ENCODE peak calls at places on chromosomes 12 and 14, in four cellular contexts. One of them, this sample, is unnamed.

GRCh38 chr14:71733210-71733883 is 198.9 kb upstream of the RGS6 start:
- DNase-seq in left lung: no peak
- DNase-seq in cardiac muscle cell: no peak
- DNase-seq in fibroblast of lung: peak; percentile 82
- DNase-seq in this sample: peak; percentile 46

GRCh38 chr12:91931110-91931509 is 214.5 kb downstream of the BTG1 start:
- DNase-seq in cardiac muscle cell: no peak
- DNase-seq in fibroblast of lung: no peak
- DNase-seq in left lung: peak; percentile 42
- DNase-seq in this sample: no peak

GRCh38 chr12:84701966-84702365 is 210.6 kb downstream of the SLC6A15 start:
- DNase-seq in left lung: no peak
- DNase-seq in fibroblast of lung: peak; percentile 28
- DNase-seq in cardiac muscle cell: no peak
- DNase-seq in this sample: no peak

GRCh38 chr12:55899035-55899434 is 28.7 kb downstream of the PYM1 start:
- DNase-seq in left lung: no peak
- DNase-seq in fibroblast of lung: peak; percentile 65
- DNase-seq in cardiac muscle cell: no peak
- DNase-seq in this sample: no peak

GRCh38 chr14:60183724-60184596 is 18.8 kb upstream of the DHRS7 start:
- DNase-seq in fibroblast of lung: peak; percentile 56
- DNase-seq in left lung: no peak
- DNase-seq in cardiac muscle cell: peak; percentile 76
- DNase-seq in this sample: peak; percentile 49

GRCh38 chr14:101323111-101323510 is 238.2 kb upstream of the DIO3 start:
- DNase-seq in left lung: no peak
- DNase-seq in cardiac muscle cell: no peak
- DNase-seq in fibroblast of lung: no peak
- DNase-seq in this sample: no peak

GRCh38 chr12:109277899-109278762 is 31.0 kb downstream of the FOXN4 start:
- DNase-seq in left lung: no peak
- DNase-seq in fibroblast of lung: no peak
- DNase-seq in cardiac muscle cell: no peak
- DNase-seq in this sample: peak; percentile 10

GRCh38 chr14:69354383-69355154 is 43.5 kb downstream of the ERH start:
- DNase-seq in fibroblast of lung: no peak
- DNase-seq in left lung: no peak
- DNase-seq in cardiac muscle cell: no peak
- DNase-seq in this sample: no peak

GRCh38 chr12:108975024-108975593 is 45.8 kb downstream of the SVOP start:
- DNase-seq in cardiac muscle cell: no peak
- DNase-seq in left lung: no peak
- DNase-seq in fibroblast of lung: peak; percentile 14
- DNase-seq in this sample: no peak

GRCh38 chr14:102774391-102775153 is 2.7 kb upstream of the TRAF3 start:
- DNase-seq in fibroblast of lung: peak; percentile 76
- DNase-seq in cardiac muscle cell: peak; percentile 78
- DNase-seq in left lung: peak; percentile 51
- DNase-seq in this sample: no peak

GRCh38 chr12:119679490-119679889 is 11.6 kb downstream of the PRKAB1 start:
- DNase-seq in left lung: no peak
- DNase-seq in cardiac muscle cell: no peak
- DNase-seq in fibroblast of lung: no peak
- DNase-seq in this sample: no peak

GRCh38 chr12:93081810-93082165 is 152.7 kb upstream of the EEA1 start:
- DNase-seq in left lung: no peak
- DNase-seq in cardiac muscle cell: no peak
- DNase-seq in fibroblast of lung: no peak
- DNase-seq in this sample: no peak

GRCh38 chr12:24487606-24488005 is 461.3 kb downstream of the BCAT1 start:
- DNase-seq in left lung: no peak
- DNase-seq in cardiac muscle cell: no peak
- DNase-seq in fibroblast of lung: peak; percentile 40
- DNase-seq in this sample: no peak

DNA sequence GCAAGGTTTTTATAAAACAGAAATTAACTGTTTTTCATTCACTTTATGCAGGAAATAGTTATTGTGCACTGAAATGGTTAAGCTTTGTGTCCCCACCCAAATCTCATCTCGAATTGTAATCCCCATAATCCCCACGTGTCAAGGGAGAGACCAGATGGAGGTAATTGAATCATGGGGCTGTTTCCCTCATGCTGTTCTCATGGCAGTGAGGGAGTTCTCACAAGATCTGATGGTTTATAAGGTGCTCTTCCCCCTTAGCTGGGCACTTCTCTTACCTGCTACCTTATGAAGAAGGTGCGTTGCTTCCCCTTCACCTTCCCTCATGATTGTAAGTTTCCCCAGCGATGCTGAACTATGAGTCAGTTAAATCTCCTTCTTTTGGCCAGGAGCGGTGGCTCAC is 123.9 kb downstream of the TMTC2 start:
- DNase-seq in fibroblast of lung: no peak
- DNase-seq in left lung: no peak
- DNase-seq in cardiac muscle cell: no peak
- DNase-seq in this sample: no peak
- TF ChIP-seq CTCF in fibroblast of lung: no peak
- TF ChIP-seq CTCF in left lung: no peak
- TF ChIP-seq CTCF in cardiac muscle cell: no peak
- TF ChIP-seq CTCF in this sample: no peak

GRCh38 chr12:40226652-40227051 is 1.9 kb downstream of the LRRK2 start:
- DNase-seq in cardiac muscle cell: no peak
- DNase-seq in fibroblast of lung: peak; percentile 90
- DNase-seq in left lung: peak; percentile 43
- DNase-seq in this sample: peak; percentile 57

GRCh38 chr12:40224439-40225291 is at the start of gene LRRK2:
- DNase-seq in left lung: peak; percentile 88
- DNase-seq in cardiac muscle cell: peak; percentile 67
- DNase-seq in fibroblast of lung: peak; percentile 77
- DNase-seq in this sample: peak; percentile 28

GRCh38 chr12:40225337-40225983 is 663 bp downstream of the LRRK2 start:
- DNase-seq in left lung: no peak
- DNase-seq in cardiac muscle cell: no peak
- DNase-seq in fibroblast of lung: no peak
- DNase-seq in this sample: no peak

GRCh38 chr12:40227447-40227846 is 2.6 kb downstream of the LRRK2 start:
- DNase-seq in cardiac muscle cell: no peak
- DNase-seq in left lung: no peak
- DNase-seq in fibroblast of lung: no peak
- DNase-seq in this sample: no peak

GRCh38 chr12:40225984-40226602 is 1.3 kb downstream of the LRRK2 start:
- DNase-seq in fibroblast of lung: no peak
- DNase-seq in left lung: no peak
- DNase-seq in cardiac muscle cell: no peak
- DNase-seq in this sample: no peak
- H3K4me3 ChIP-seq in fibroblast of lung: no peak overlapping the region
- H3K4me3 ChIP-seq in left lung: peak overlapping the region; percentile 48
- H3K4me3 ChIP-seq in cardiac muscle cell: peak overlapping the region; percentile 65
- H3K4me3 ChIP-seq in this sample: no peak overlapping the region

DNA sequence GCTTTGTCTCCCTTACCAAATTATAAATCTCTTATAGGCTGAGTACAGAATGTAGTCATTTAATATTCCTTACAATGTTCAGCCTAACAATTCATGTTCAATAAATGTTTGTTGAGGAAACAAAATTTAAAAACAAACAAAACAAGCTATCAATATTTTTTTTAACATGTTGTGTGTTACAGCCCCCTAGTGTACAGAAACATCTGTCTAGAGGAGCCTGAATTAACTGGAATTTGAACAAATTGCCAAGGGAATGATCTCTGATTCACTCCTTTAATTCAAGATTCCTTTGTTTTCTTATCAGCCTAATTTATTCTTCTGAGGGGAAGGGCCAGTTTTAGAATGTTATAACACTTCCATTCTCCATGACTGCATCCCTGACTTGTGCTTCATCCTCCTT is 127.1 kb downstream of the CMAS start:
- DNase-seq in left lung: no peak
- DNase-seq in cardiac muscle cell: no peak
- DNase-seq in fibroblast of lung: no peak
- DNase-seq in this sample: no peak
- TF ChIP-seq CTCF in left lung: no peak
- TF ChIP-seq CTCF in cardiac muscle cell: no peak
- TF ChIP-seq CTCF in fibroblast of lung: no peak
- TF ChIP-seq CTCF in this sample: no peak

DNA sequence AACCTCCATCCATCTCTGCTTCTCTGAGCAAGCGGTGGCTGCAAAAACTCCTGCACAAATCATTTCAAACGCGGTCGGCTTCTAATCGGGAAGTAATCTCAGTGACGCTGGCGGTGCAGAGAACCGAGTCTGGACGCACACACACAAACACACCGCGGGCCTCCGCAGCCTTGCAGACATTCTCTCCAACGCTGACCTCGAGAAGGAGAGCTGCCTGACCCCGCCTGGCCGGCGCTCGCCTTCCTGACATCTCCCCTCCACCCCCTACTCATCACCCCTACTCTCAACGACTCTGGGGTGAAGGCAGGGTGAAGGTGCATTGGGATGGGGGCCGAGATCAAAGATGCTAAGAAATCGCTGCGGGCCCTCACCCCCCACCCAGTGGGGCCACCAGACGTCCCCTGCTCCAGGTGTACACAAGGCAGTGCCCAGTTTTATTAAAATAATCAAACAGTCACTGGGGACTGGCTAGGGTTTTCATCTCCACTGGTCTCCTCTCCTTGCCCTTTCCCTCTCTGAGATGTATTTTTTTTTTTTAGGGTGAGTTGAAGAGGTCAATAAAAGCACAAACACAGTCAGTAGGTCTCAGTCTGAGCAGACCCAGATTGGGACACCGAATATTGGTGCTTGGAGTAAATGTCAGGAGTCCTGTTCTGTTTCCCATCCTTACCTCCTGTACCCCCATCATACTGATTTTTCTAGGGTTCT is 536 bp upstream of the TBX5 start:
- DNase-seq in left lung: no peak
- DNase-seq in fibroblast of lung: no peak
- DNase-seq in cardiac muscle cell: peak; percentile 77
- DNase-seq in this sample: no peak
- H3K4me3 ChIP-seq in left lung: peak overlapping the region; percentile 37
- H3K4me3 ChIP-seq in fibroblast of lung: peak overlapping the region; percentile 86
- H3K4me3 ChIP-seq in cardiac muscle cell: peak overlapping the region; percentile 97
- H3K4me3 ChIP-seq in this sample: peak overlapping the region; percentile 78

This sample was measured in AG09309.